ENCODE peak calls at places on chromosome 9, in eight cellular contexts. One of them, this sample, is unnamed.

GRCh38 chr9:92312887-92313623 is 12.1 kb downstream of the NOL8 start:
- DNase-seq in amygdala: no peak
- DNase-seq in tibial artery: no peak
- DNase-seq in HT1080: no peak
- DNase-seq in activated T-cell treated with anti-CD3 and anti-CD28 coated beads, Interleukin-2, amount 50 U/mL, for 72 hours: no peak
- DNase-seq in HTR-8/SVneo: no peak
- DNase-seq in HEK293T: no peak
- DNase-seq in NCI-H1436: no peak
- DNase-seq in this sample: no peak

GRCh38 chr9:24616858-24617257 is 71.2 kb upstream of the IZUMO3 start:
- DNase-seq in amygdala: no peak
- DNase-seq in tibial artery: no peak
- DNase-seq in HT1080: no peak
- DNase-seq in activated T-cell treated with anti-CD3 and anti-CD28 coated beads, Interleukin-2, amount 50 U/mL, for 72 hours: no peak
- DNase-seq in HTR-8/SVneo: no peak
- DNase-seq in HEK293T: no peak
- DNase-seq in NCI-H1436: no peak
- DNase-seq in this sample: no peak

GRCh38 chr9:89850633-89851325 is 246.0 kb downstream of the GADD45G start:
- DNase-seq in amygdala: no peak
- DNase-seq in tibial artery: peak
- DNase-seq in HT1080: peak
- DNase-seq in activated T-cell treated with anti-CD3 and anti-CD28 coated beads, Interleukin-2, amount 50 U/mL, for 72 hours: no peak
- DNase-seq in HTR-8/SVneo: no peak
- DNase-seq in HEK293T: no peak
- DNase-seq in NCI-H1436: no peak
- DNase-seq in this sample: no peak

GRCh38 chr9:72509635-72510034 is 11.8 kb upstream of the TMC1 start:
- DNase-seq in amygdala: no peak
- DNase-seq in tibial artery: no peak
- DNase-seq in HT1080: peak
- DNase-seq in activated T-cell treated with anti-CD3 and anti-CD28 coated beads, Interleukin-2, amount 50 U/mL, for 72 hours: no peak
- DNase-seq in HTR-8/SVneo: no peak
- DNase-seq in HEK293T: no peak
- DNase-seq in NCI-H1436: no peak
- DNase-seq in this sample: no peak

GRCh38 chr9:93825348-93826115 is 129.6 kb downstream of the BARX1 start:
- DNase-seq in amygdala: no peak
- DNase-seq in tibial artery: no peak
- DNase-seq in HT1080: no peak
- DNase-seq in activated T-cell treated with anti-CD3 and anti-CD28 coated beads, Interleukin-2, amount 50 U/mL, for 72 hours: no peak
- DNase-seq in HTR-8/SVneo: no peak
- DNase-seq in HEK293T: peak
- DNase-seq in NCI-H1436: no peak
- DNase-seq in this sample: no peak

GRCh38 chr9:75188756-75189155 is 100.4 kb downstream of the OSTF1 start:
- DNase-seq in amygdala: no peak
- DNase-seq in tibial artery: no peak
- DNase-seq in HT1080: peak
- DNase-seq in activated T-cell treated with anti-CD3 and anti-CD28 coated beads, Interleukin-2, amount 50 U/mL, for 72 hours: no peak
- DNase-seq in HTR-8/SVneo: no peak
- DNase-seq in HEK293T: no peak
- DNase-seq in NCI-H1436: no peak
- DNase-seq in this sample: no peak

GRCh38 chr9:71121275-71122168 is at the start of gene TRPM3:
- DNase-seq in amygdala: no peak
- DNase-seq in tibial artery: peak
- DNase-seq in HT1080: no peak
- DNase-seq in activated T-cell treated with anti-CD3 and anti-CD28 coated beads, Interleukin-2, amount 50 U/mL, for 72 hours: no peak
- DNase-seq in HTR-8/SVneo: no peak
- DNase-seq in HEK293T: no peak
- DNase-seq in NCI-H1436: no peak
- DNase-seq in this sample: no peak

GRCh38 chr9:18542837-18543405 is 69.0 kb downstream of the ADAMTSL1 start:
- DNase-seq in amygdala: no peak
- DNase-seq in tibial artery: no peak
- DNase-seq in HT1080: peak
- DNase-seq in activated T-cell treated with anti-CD3 and anti-CD28 coated beads, Interleukin-2, amount 50 U/mL, for 72 hours: no peak
- DNase-seq in HTR-8/SVneo: no peak
- DNase-seq in HEK293T: no peak
- DNase-seq in NCI-H1436: no peak
- DNase-seq in this sample: no peak

GRCh38 chr9:76591256-76591950 is 132.4 kb downstream of the GCNT1 start:
- DNase-seq in amygdala: no peak
- DNase-seq in tibial artery: no peak
- DNase-seq in HT1080: no peak
- DNase-seq in activated T-cell treated with anti-CD3 and anti-CD28 coated beads, Interleukin-2, amount 50 U/mL, for 72 hours: no peak
- DNase-seq in HTR-8/SVneo: no peak
- DNase-seq in HEK293T: no peak
- DNase-seq in NCI-H1436: no peak
- DNase-seq in this sample: no peak

GRCh38 chr9:38205279-38205678 is 136.3 kb upstream of the SHB start:
- DNase-seq in amygdala: no peak
- DNase-seq in tibial artery: no peak
- DNase-seq in HT1080: peak
- DNase-seq in activated T-cell treated with anti-CD3 and anti-CD28 coated beads, Interleukin-2, amount 50 U/mL, for 72 hours: no peak
- DNase-seq in HTR-8/SVneo: no peak
- DNase-seq in HEK293T: no peak
- DNase-seq in NCI-H1436: no peak
- DNase-seq in this sample: no peak

GRCh38 chr9:7259544-7260241 is 501.9 kb downstream of the KDM4C start:
- DNase-seq in amygdala: no peak
- DNase-seq in tibial artery: no peak
- DNase-seq in HT1080: no peak
- DNase-seq in activated T-cell treated with anti-CD3 and anti-CD28 coated beads, Interleukin-2, amount 50 U/mL, for 72 hours: no peak
- DNase-seq in HTR-8/SVneo: no peak
- DNase-seq in HEK293T: no peak
- DNase-seq in NCI-H1436: no peak
- DNase-seq in this sample: no peak

GRCh38 chr9:121620777-121621437 is 30.5 kb upstream of the DAB2IP start:
- DNase-seq in amygdala: no peak
- DNase-seq in tibial artery: no peak
- DNase-seq in HT1080: no peak
- DNase-seq in activated T-cell treated with anti-CD3 and anti-CD28 coated beads, Interleukin-2, amount 50 U/mL, for 72 hours: peak
- DNase-seq in HTR-8/SVneo: no peak
- DNase-seq in HEK293T: peak
- DNase-seq in NCI-H1436: no peak
- DNase-seq in this sample: peak

GRCh38 chr9:77085416-77085815 is 66.0 kb downstream of the FOXB2 start:
- DNase-seq in amygdala: no peak
- DNase-seq in tibial artery: no peak
- DNase-seq in HT1080: no peak
- DNase-seq in activated T-cell treated with anti-CD3 and anti-CD28 coated beads, Interleukin-2, amount 50 U/mL, for 72 hours: no peak
- DNase-seq in HTR-8/SVneo: no peak
- DNase-seq in HEK293T: no peak
- DNase-seq in NCI-H1436: no peak
- DNase-seq in this sample: no peak

GRCh38 chr9:86891091-86891490 is 56.2 kb downstream of the GAS1 start:
- DNase-seq in amygdala: no peak
- DNase-seq in tibial artery: no peak
- DNase-seq in HT1080: no peak
- DNase-seq in activated T-cell treated with anti-CD3 and anti-CD28 coated beads, Interleukin-2, amount 50 U/mL, for 72 hours: no peak
- DNase-seq in HTR-8/SVneo: no peak
- DNase-seq in HEK293T: no peak
- DNase-seq in NCI-H1436: no peak
- DNase-seq in this sample: no peak

GRCh38 chr9:72362680-72363139 is 2.3 kb downstream of the ZFAND5 start:
- DNase-seq in amygdala: peak
- DNase-seq in tibial artery: peak
- DNase-seq in HT1080: peak
- DNase-seq in activated T-cell treated with anti-CD3 and anti-CD28 coated beads, Interleukin-2, amount 50 U/mL, for 72 hours: peak
- DNase-seq in HTR-8/SVneo: no peak
- DNase-seq in HEK293T: peak
- DNase-seq in NCI-H1436: peak
- DNase-seq in this sample: peak

GRCh38 chr9:3740690-3741419 is 215.1 kb upstream of the RFX3 start:
- DNase-seq in amygdala: no peak
- DNase-seq in tibial artery: no peak
- DNase-seq in HT1080: no peak
- DNase-seq in activated T-cell treated with anti-CD3 and anti-CD28 coated beads, Interleukin-2, amount 50 U/mL, for 72 hours: no peak
- DNase-seq in HTR-8/SVneo: no peak
- DNase-seq in HEK293T: no peak
- DNase-seq in NCI-H1436: no peak
- DNase-seq in this sample: no peak

GRCh38 chr9:97660345-97660744 is 26.7 kb downstream of the NCBP1 start:
- DNase-seq in amygdala: no peak
- DNase-seq in tibial artery: no peak
- DNase-seq in HT1080: no peak
- DNase-seq in activated T-cell treated with anti-CD3 and anti-CD28 coated beads, Interleukin-2, amount 50 U/mL, for 72 hours: no peak
- DNase-seq in HTR-8/SVneo: no peak
- DNase-seq in HEK293T: no peak
- DNase-seq in NCI-H1436: no peak
- DNase-seq in this sample: no peak

GRCh38 chr9:126984969-126985368 is 70.4 kb downstream of the RALGPS1 start:
- DNase-seq in amygdala: no peak
- DNase-seq in tibial artery: no peak
- DNase-seq in HT1080: no peak
- DNase-seq in activated T-cell treated with anti-CD3 and anti-CD28 coated beads, Interleukin-2, amount 50 U/mL, for 72 hours: no peak
- DNase-seq in HTR-8/SVneo: no peak
- DNase-seq in HEK293T: no peak
- DNase-seq in NCI-H1436: no peak
- DNase-seq in this sample: no peak

GRCh38 chr9:99895510-99895909 is 10.9 kb upstream of the STX17 start:
- DNase-seq in amygdala: no peak
- DNase-seq in tibial artery: no peak
- DNase-seq in HT1080: no peak
- DNase-seq in activated T-cell treated with anti-CD3 and anti-CD28 coated beads, Interleukin-2, amount 50 U/mL, for 72 hours: no peak
- DNase-seq in HTR-8/SVneo: no peak
- DNase-seq in HEK293T: no peak
- DNase-seq in NCI-H1436: no peak
- DNase-seq in this sample: no peak

GRCh38 chr9:133063500-133064231 is 1.9 kb downstream of the CEL start:
- DNase-seq in amygdala: no peak
- DNase-seq in tibial artery: no peak
- DNase-seq in HT1080: no peak
- DNase-seq in activated T-cell treated with anti-CD3 and anti-CD28 coated beads, Interleukin-2, amount 50 U/mL, for 72 hours: no peak
- DNase-seq in HTR-8/SVneo: no peak
- DNase-seq in HEK293T: no peak
- DNase-seq in NCI-H1436: no peak
- DNase-seq in this sample: no peak

GRCh38 chr9:35792826-35793225 is 1.4 kb downstream of the NPR2 start:
- DNase-seq in amygdala: no peak
- DNase-seq in tibial artery: no peak
- DNase-seq in HT1080: no peak
- DNase-seq in activated T-cell treated with anti-CD3 and anti-CD28 coated beads, Interleukin-2, amount 50 U/mL, for 72 hours: no peak
- DNase-seq in HTR-8/SVneo: no peak
- DNase-seq in HEK293T: no peak
- DNase-seq in NCI-H1436: no peak
- DNase-seq in this sample: no peak

GRCh38 chr9:124813496-124814177 is 36.7 kb downstream of the OLFML2A start:
- DNase-seq in amygdala: no peak
- DNase-seq in tibial artery: no peak
- DNase-seq in HT1080: no peak
- DNase-seq in activated T-cell treated with anti-CD3 and anti-CD28 coated beads, Interleukin-2, amount 50 U/mL, for 72 hours: no peak
- DNase-seq in HTR-8/SVneo: no peak
- DNase-seq in HEK293T: no peak
- DNase-seq in NCI-H1436: no peak
- DNase-seq in this sample: no peak

GRCh38 chr9:115204827-115205506 is 87.0 kb upstream of the TNC start:
- DNase-seq in amygdala: no peak
- DNase-seq in tibial artery: no peak
- DNase-seq in HT1080: peak
- DNase-seq in activated T-cell treated with anti-CD3 and anti-CD28 coated beads, Interleukin-2, amount 50 U/mL, for 72 hours: peak
- DNase-seq in HTR-8/SVneo: peak
- DNase-seq in HEK293T: no peak
- DNase-seq in NCI-H1436: no peak
- DNase-seq in this sample: no peak

GRCh38 chr9:2657427-2657826 is 35.8 kb downstream of the VLDLR start:
- DNase-seq in amygdala: no peak
- DNase-seq in tibial artery: no peak
- DNase-seq in HT1080: no peak
- DNase-seq in activated T-cell treated with anti-CD3 and anti-CD28 coated beads, Interleukin-2, amount 50 U/mL, for 72 hours: peak
- DNase-seq in HTR-8/SVneo: no peak
- DNase-seq in HEK293T: no peak
- DNase-seq in NCI-H1436: no peak
- DNase-seq in this sample: no peak

GRCh38 chr9:88971131-88971960 is 19.9 kb upstream of the S1PR3 start:
- DNase-seq in amygdala: no peak
- DNase-seq in tibial artery: peak
- DNase-seq in HT1080: no peak
- DNase-seq in activated T-cell treated with anti-CD3 and anti-CD28 coated beads, Interleukin-2, amount 50 U/mL, for 72 hours: no peak
- DNase-seq in HTR-8/SVneo: no peak
- DNase-seq in HEK293T: no peak
- DNase-seq in NCI-H1436: no peak
- DNase-seq in this sample: no peak

GRCh38 chr9:69621735-69622460 is 50.3 kb downstream of the APBA1 start:
- DNase-seq in amygdala: no peak
- DNase-seq in tibial artery: no peak
- DNase-seq in HT1080: no peak
- DNase-seq in activated T-cell treated with anti-CD3 and anti-CD28 coated beads, Interleukin-2, amount 50 U/mL, for 72 hours: no peak
- DNase-seq in HTR-8/SVneo: no peak
- DNase-seq in HEK293T: no peak
- DNase-seq in NCI-H1436: no peak
- DNase-seq in this sample: no peak

GRCh38 chr9:104927216-104927911 is 591 bp downstream of the ABCA1 start:
- DNase-seq in amygdala: peak
- DNase-seq in tibial artery: peak
- DNase-seq in HT1080: peak
- DNase-seq in activated T-cell treated with anti-CD3 and anti-CD28 coated beads, Interleukin-2, amount 50 U/mL, for 72 hours: peak
- DNase-seq in HTR-8/SVneo: no peak
- DNase-seq in HEK293T: peak
- DNase-seq in NCI-H1436: no peak
- DNase-seq in this sample: peak

GRCh38 chr9:131800366-131800765 is 60.5 kb upstream of the RAPGEF1 start:
- DNase-seq in amygdala: no peak
- DNase-seq in tibial artery: no peak
- DNase-seq in HT1080: no peak
- DNase-seq in activated T-cell treated with anti-CD3 and anti-CD28 coated beads, Interleukin-2, amount 50 U/mL, for 72 hours: no peak
- DNase-seq in HTR-8/SVneo: no peak
- DNase-seq in HEK293T: no peak
- DNase-seq in NCI-H1436: no peak
- DNase-seq in this sample: no peak

GRCh38 chr9:7097785-7098420 is 340.1 kb downstream of the KDM4C start:
- DNase-seq in amygdala: no peak
- DNase-seq in tibial artery: no peak
- DNase-seq in HT1080: no peak
- DNase-seq in activated T-cell treated with anti-CD3 and anti-CD28 coated beads, Interleukin-2, amount 50 U/mL, for 72 hours: no peak
- DNase-seq in HTR-8/SVneo: no peak
- DNase-seq in HEK293T: no peak
- DNase-seq in NCI-H1436: no peak
- DNase-seq in this sample: no peak

GRCh38 chr9:135522931-135523330 is 1.7 kb downstream of the LCN1 start:
- DNase-seq in amygdala: no peak
- DNase-seq in tibial artery: no peak
- DNase-seq in HT1080: no peak
- DNase-seq in activated T-cell treated with anti-CD3 and anti-CD28 coated beads, Interleukin-2, amount 50 U/mL, for 72 hours: no peak
- DNase-seq in HTR-8/SVneo: no peak
- DNase-seq in HEK293T: no peak
- DNase-seq in NCI-H1436: no peak
- DNase-seq in this sample: no peak

GRCh38 chr9:107404086-107404590 is 85.4 kb downstream of the KLF4 start:
- DNase-seq in amygdala: no peak
- DNase-seq in tibial artery: no peak
- DNase-seq in HT1080: no peak
- DNase-seq in activated T-cell treated with anti-CD3 and anti-CD28 coated beads, Interleukin-2, amount 50 U/mL, for 72 hours: no peak
- DNase-seq in HTR-8/SVneo: no peak
- DNase-seq in HEK293T: no peak
- DNase-seq in NCI-H1436: no peak
- DNase-seq in this sample: no peak

GRCh38 chr9:92506184-92506857 is 24.0 kb upstream of the ASPN start:
- DNase-seq in amygdala: no peak
- DNase-seq in tibial artery: peak
- DNase-seq in HT1080: peak
- DNase-seq in activated T-cell treated with anti-CD3 and anti-CD28 coated beads, Interleukin-2, amount 50 U/mL, for 72 hours: no peak
- DNase-seq in HTR-8/SVneo: no peak
- DNase-seq in HEK293T: no peak
- DNase-seq in NCI-H1436: no peak
- DNase-seq in this sample: no peak

GRCh38 chr9:121844090-121844489 is 192.7 kb downstream of the DAB2IP start:
- DNase-seq in amygdala: no peak
- DNase-seq in tibial artery: no peak
- DNase-seq in HT1080: no peak
- DNase-seq in activated T-cell treated with anti-CD3 and anti-CD28 coated beads, Interleukin-2, amount 50 U/mL, for 72 hours: no peak
- DNase-seq in HTR-8/SVneo: no peak
- DNase-seq in HEK293T: no peak
- DNase-seq in NCI-H1436: no peak
- DNase-seq in this sample: no peak

GRCh38 chr9:79021084-79021483 is 550.7 kb upstream of the TLE4 start:
- DNase-seq in amygdala: no peak
- DNase-seq in tibial artery: no peak
- DNase-seq in HT1080: no peak
- DNase-seq in activated T-cell treated with anti-CD3 and anti-CD28 coated beads, Interleukin-2, amount 50 U/mL, for 72 hours: no peak
- DNase-seq in HTR-8/SVneo: no peak
- DNase-seq in HEK293T: no peak
- DNase-seq in NCI-H1436: no peak
- DNase-seq in this sample: no peak